ENCODE peak calls at places on chromosomes 11 and 22, in eight cellular contexts. F is body of pancreas, N is adrenal gland, T is IMR-90, A is A549, K is K562, Q is sigmoid colon, D is endothelial cell of umbilical vein. H is an unnamed sample.

GRCh38 chr11:3126207-3126865 is 38.8 kb downstream of the OSBPL5 start:
- DNase-seq in Q (peak), D (peak), N (no peak), A (no peak), T (no peak), F (peak), K (no peak), H (peak)

GRCh38 chr11:65522640-65523322 is 2.1 kb upstream of the SCYL1 start:
- DNase-seq in Q (no peak), A (no peak), F (no peak), N (no peak), K (no peak), T (no peak), D (no peak), H (no peak)

GRCh38 chr11:63944987-63945386 is 6.2 kb downstream of the NAA40 start:
- DNase-seq in F (peak), D (no peak), N (peak), A (no peak), Q (peak), T (no peak), K (no peak), H (peak)

GRCh38 chr11:36431429-36432092 is 78.5 kb downstream of the TRAF6 start:
- DNase-seq in A (peak), F (no peak), T (peak), K (peak), Q (peak), D (peak), N (peak), H (peak)

GRCh38 chr11:133162228-133162627 is 370.1 kb downstream of the OPCML start:
- DNase-seq in Q (no peak), D (no peak), N (no peak), F (peak), A (no peak), T (no peak), K (no peak), H (no peak)

GRCh38 chr22:50581950-50582561 is 593 bp downstream of the CHKB start:
- DNase-seq in K (peak), A (no peak), Q (peak), D (no peak), T (no peak), F (no peak), N (no peak), H (no peak)

GRCh38 chr11:75105462-75105925 is 8.8 kb upstream of the OR2AT4 start:
- DNase-seq in Q (no peak), A (no peak), N (no peak), K (peak), F (no peak), T (no peak), D (no peak), H (no peak)

GRCh38 chr11:67437082-67437821 is at the start of gene PTPRCAP:
- DNase-seq in F (no peak), T (no peak), N (no peak), K (peak), Q (no peak), A (no peak), D (no peak), H (no peak)

GRCh38 chr11:10588904-10589303 is 20.4 kb upstream of the LYVE1 start:
- DNase-seq in D (no peak), F (no peak), K (no peak), N (no peak), Q (no peak), A (no peak), T (no peak), H (no peak)

GRCh38 chr11:96817488-96817887 is 427.7 kb downstream of the JRKL start:
- DNase-seq in Q (no peak), F (no peak), K (peak), A (no peak), N (no peak), T (no peak), D (no peak), H (no peak)

GRCh38 chr11:110301032-110301431 is 4.6 kb upstream of the RDX start:
- DNase-seq in Q (no peak), A (no peak), T (no peak), F (no peak), N (no peak), K (no peak), D (no peak), H (no peak)

GRCh38 chr11:1406571-1407485 is 17.1 kb downstream of the BRSK2 start:
- DNase-seq in A (no peak), F (no peak), T (no peak), D (no peak), Q (no peak), K (no peak), N (no peak), H (no peak)

GRCh38 chr11:202490-202889 is 4.7 kb downstream of the BET1L start:
- DNase-seq in K (no peak), D (no peak), A (no peak), F (no peak), T (no peak), Q (no peak), N (no peak), H (no peak)

GRCh38 chr11:64834723-64835615 is 9.5 kb downstream of the CDC42BPG start:
- DNase-seq in T (no peak), K (no peak), A (peak), F (peak), D (no peak), N (peak), Q (no peak), H (no peak)

GRCh38 chr11:122656073-122656630 is 630 bp downstream of the UBASH3B start:
- DNase-seq in A (peak), N (peak), D (peak), F (peak), K (peak), Q (peak), T (peak), H (peak)

GRCh38 chr11:125070699-125071254 is 7.7 kb downstream of the SLC37A2 start:
- DNase-seq in Q (peak), A (no peak), D (peak), N (peak), T (peak), F (peak), K (peak), H (peak)

GRCh38 chr11:66292543-66293332 is 1.0 kb downstream of the TMEM151A start:
- DNase-seq in T (no peak), D (no peak), N (no peak), F (no peak), Q (no peak), A (no peak), K (no peak), H (no peak)

GRCh38 chr22:49366437-49366836 is 461.2 kb downstream of the BRD1 start:
- DNase-seq in N (no peak), T (no peak), K (no peak), F (no peak), A (no peak), D (no peak), Q (peak), H (no peak)

GRCh38 chr11:18490319-18490718 is 34.7 kb downstream of the LDHAL6A start:
- DNase-seq in D (no peak), K (no peak), F (no peak), A (no peak), Q (no peak), T (peak), N (no peak), H (no peak)

GRCh38 chr22:29664731-29665130 is 55.1 kb upstream of the CABP7 start:
- DNase-seq in T (peak), A (no peak), N (no peak), K (no peak), F (no peak), Q (no peak), D (no peak), H (no peak)

GRCh38 chr11:132234878-132235277 is 864.5 kb downstream of the NTM start:
- DNase-seq in D (no peak), N (no peak), A (no peak), Q (no peak), F (no peak), T (peak), K (no peak), H (no peak)

GRCh38 chr11:107438148-107438547 is 19.5 kb downstream of the CWF19L2 start:
- DNase-seq in D (no peak), A (no peak), Q (no peak), N (no peak), K (no peak), T (no peak), F (no peak), H (no peak)

GRCh38 chr22:46450931-46451660 is 86.3 kb downstream of the CELSR1 start:
- DNase-seq in Q (no peak), N (no peak), K (no peak), F (no peak), A (no peak), T (no peak), D (no peak), H (peak)

GRCh38 chr11:114890076-114890475 is 211.7 kb downstream of the NXPE2 start:
- DNase-seq in D (no peak), N (no peak), Q (no peak), F (no peak), K (no peak), T (no peak), A (no peak), H (no peak)

GRCh38 chr11:120188831-120189455 is 21.9 kb upstream of the OAF start:
- DNase-seq in Q (peak), D (no peak), N (peak), A (no peak), T (no peak), F (no peak), K (no peak), H (no peak)

GRCh38 chr22:31929126-31929928 is 15.0 kb upstream of the YWHAH start:
- DNase-seq in T (peak), F (no peak), K (peak), D (no peak), A (no peak), N (no peak), Q (no peak), H (peak)

GRCh38 chr11:127018683-127019279 is 18.2 kb upstream of the KIRREL3 start:
- DNase-seq in D (no peak), N (no peak), Q (no peak), A (no peak), K (no peak), T (no peak), F (peak), H (no peak)

GRCh38 chr11:30454108-30454507 is 131.2 kb downstream of the ARL14EP start:
- DNase-seq in D (peak), N (no peak), K (no peak), F (no peak), A (no peak), T (no peak), Q (no peak), H (no peak)

GRCh38 chr22:46029574-46030200 is 52.7 kb upstream of the WNT7B start:
- DNase-seq in T (no peak), Q (peak), K (no peak), N (peak), A (no peak), F (peak), D (no peak), H (peak)

GRCh38 chr22:27726726-27727449 is 74.7 kb downstream of the MN1 start:
- DNase-seq in F (no peak), D (peak), T (peak), Q (peak), A (peak), N (peak), K (peak), H (peak)

GRCh38 chr11:118313242-118313641 is 8.7 kb downstream of the CD3E start:
- DNase-seq in F (no peak), D (no peak), A (no peak), T (no peak), Q (no peak), K (no peak), N (no peak), H (no peak)

GRCh38 chr11:35151241-35151640 is 12.3 kb downstream of the CD44 start:
- DNase-seq in K (no peak), Q (no peak), N (no peak), A (no peak), T (no peak), D (no peak), F (no peak), H (no peak)

GRCh38 chr11:71414645-71415044 is 33.5 kb downstream of the DHCR7 start:
- DNase-seq in Q (no peak), A (no peak), F (no peak), N (no peak), T (no peak), D (no peak), K (no peak), H (no peak)
- H3K27ac ChIP-seq in Q (no peak), A (no peak), F (no peak), N (no peak), T (no peak), D (no peak), K (no peak), H (no peak)

GRCh38 chr11:47269829-47270305 is at the start of gene MADD:
- DNase-seq in T (peak), K (peak), D (peak), A (peak), N (peak), F (peak), Q (peak), H (peak)

GRCh38 chr11:47267858-47268257 is 2.1 kb upstream of the MADD start:
- DNase-seq in D (no peak), T (no peak), F (no peak), K (no peak), Q (no peak), A (no peak), N (no peak), H (no peak)

GRCh38 chr11:47269002-47269828 is 718 bp upstream of the MADD start:
- DNase-seq in T (peak), A (peak), N (peak), Q (peak), F (peak), D (peak), K (peak), H (peak)

GRCh38 chr11:47270331-47271271 is 668 bp downstream of the MADD start:
- DNase-seq in F (peak), D (peak), K (peak), A (peak), N (peak), Q (peak), T (peak), H (peak)

DNA sequence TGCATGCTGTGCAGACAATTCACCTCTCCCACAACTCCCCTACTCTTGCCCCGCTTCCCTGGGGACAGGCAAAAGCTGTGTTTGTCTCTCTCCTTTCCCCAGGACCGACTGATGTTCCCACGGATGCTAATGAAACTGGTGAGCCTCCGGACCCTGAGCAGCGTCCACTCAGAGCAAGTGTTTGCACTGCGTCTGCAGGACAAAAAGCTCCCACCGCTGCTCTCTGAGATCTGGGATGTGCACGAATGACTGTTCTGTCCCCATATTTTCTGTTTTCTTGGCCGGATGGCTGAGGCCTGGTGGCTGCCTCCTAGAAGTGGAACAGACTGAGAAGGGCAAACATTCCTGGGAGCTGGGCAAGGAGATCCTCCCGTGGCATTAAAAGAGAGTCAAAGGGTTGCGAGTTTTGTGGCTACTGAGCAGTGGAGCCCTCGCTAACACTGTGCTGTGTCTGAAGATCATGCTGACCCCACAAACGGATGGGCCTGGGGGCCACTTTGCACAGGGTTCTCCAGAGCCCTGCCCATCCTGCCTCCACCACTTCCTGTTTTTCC is 1.4 kb upstream of the MADD start:
- DNase-seq in T (no peak), A (no peak), K (no peak), Q (no peak), D (no peak), N (no peak), F (no peak), H (no peak)
- TF ChIP-seq POLR2A in T (no peak), A (no peak), K (no peak), Q (no peak), D (no peak), N (no peak), F (no peak), H (peak)

DNA sequence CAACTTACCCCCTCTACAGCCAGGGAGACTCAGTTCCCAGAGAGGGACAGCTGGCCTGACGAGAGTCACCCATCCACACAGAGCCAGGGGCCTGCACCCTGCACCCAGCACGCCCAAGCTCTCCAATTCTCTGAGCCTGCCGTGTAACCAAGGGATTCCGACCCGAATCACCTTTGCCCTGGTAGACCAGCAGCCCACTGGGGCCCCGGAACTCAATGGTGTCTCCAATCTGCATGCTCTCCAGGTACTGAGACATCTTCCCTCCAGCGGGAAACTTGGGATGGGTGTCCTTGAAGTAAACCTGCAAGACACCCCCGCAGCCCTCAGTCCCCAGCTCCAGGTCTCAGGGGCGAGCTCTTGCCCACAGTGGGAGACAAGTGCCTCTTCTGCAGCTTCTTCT is 12.4 kb downstream of the ATP5MGL start:
- DNase-seq in F (no peak), Q (no peak), T (no peak), A (no peak), N (no peak), D (no peak), K (no peak), H (no peak)
- TF ChIP-seq CTCF in F (no peak), Q (no peak), T (no peak), A (no peak), N (no peak), D (no peak), K (no peak), H (no peak)

DNA sequence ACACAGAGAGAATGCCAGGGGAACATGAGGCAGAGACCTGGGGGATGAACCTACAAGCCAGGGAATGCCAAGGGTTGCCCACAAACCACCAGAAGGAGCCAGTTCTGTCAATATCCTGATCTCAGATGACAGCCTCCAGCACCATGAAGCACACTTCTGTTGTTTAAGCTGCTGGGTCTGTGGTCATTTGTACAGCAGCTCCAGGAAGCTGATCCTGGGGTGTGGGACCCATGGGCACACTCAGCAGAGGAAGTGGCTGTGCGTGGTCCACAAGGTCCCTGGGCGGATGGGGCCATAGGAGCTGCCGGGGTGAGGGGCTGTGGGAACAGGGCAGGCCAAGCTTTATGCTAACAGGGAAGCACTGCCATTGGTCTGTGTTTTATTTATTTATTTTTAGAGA is 12.1 kb downstream of the PPM1F start:
- DNase-seq in A (no peak), Q (no peak), N (no peak), K (no peak), T (no peak), D (no peak), F (no peak), H (no peak)
- H3K27ac ChIP-seq in A (no peak), Q (peak), N (no peak), K (no peak), T (no peak), D (peak), F (peak), H (peak)

GRCh38 chr11:95148421-95148820 is 58.8 kb downstream of the ENDOD1 start:
- DNase-seq in T (no peak), Q (no peak), F (no peak), N (no peak), K (no peak), D (no peak), A (no peak), H (no peak)

GRCh38 chr11:95148938-95149337 is 59.3 kb downstream of the ENDOD1 start:
- DNase-seq in N (no peak), K (no peak), A (no peak), D (no peak), Q (no peak), F (no peak), T (no peak), H (no peak)

GRCh38 chr11:95149659-95150294 is 60.1 kb downstream of the ENDOD1 start:
- DNase-seq in T (no peak), N (no peak), D (peak), Q (peak), F (peak), A (no peak), K (no peak), H (no peak)

GRCh38 chr11:95152878-95153856 is 63.5 kb downstream of the ENDOD1 start:
- DNase-seq in A (no peak), D (no peak), K (peak), N (no peak), T (no peak), Q (no peak), F (no peak), H (no peak)

DNA sequence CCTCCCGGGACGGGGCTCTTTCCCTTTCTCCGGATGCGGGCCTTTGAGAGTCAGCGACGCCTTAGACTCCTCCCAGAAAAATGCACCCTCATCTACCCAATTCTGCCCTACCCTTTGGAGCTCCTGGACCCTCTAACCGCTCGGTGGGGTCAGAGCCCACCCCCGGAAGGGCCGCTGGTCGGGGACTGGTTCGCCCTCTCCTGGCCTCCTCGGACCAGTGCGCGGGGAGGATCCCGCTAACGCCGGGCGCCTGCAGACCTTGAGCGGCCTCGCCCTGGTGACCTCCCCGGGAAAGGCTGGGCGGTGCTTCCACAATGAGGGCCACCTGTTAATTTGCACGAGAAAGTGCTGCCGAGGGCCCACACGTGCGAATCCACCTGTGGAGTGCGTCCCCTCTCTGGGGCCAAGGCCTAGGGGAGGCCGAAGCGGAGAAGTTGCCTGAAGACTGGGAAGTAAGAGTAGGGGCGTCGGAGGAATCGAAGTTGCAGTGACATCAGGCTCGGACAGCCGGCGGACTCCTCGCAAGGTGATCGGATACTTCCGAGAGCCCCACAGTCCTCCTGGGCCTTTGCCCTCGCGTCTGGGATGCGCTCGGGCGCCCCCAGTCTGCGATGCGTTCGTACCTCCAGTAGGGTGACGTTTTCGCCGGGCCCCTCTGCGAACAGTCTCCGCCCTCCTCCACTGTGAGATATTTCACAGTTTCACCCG is 61.5 kb downstream of the ENDOD1 start:
- DNase-seq in D (peak), K (peak), T (peak), A (peak), F (peak), Q (peak), N (peak), H (peak)
- TF ChIP-seq POLR2A in D (no peak), K (no peak), T (no peak), A (peak), F (peak), Q (no peak), N (peak), H (no peak)

GRCh38 chr22:39458443-39459083 is 1.8 kb downstream of the MGAT3 start:
- DNase-seq in T (no peak), N (no peak), F (no peak), A (no peak), Q (no peak), K (no peak), D (no peak), H (no peak)
- TF ChIP-seq CTCF in T (no peak), N (no peak), F (no peak), A (no peak), Q (no peak), K (no peak), D (no peak), H (no peak)

H was measured in heart left ventricle.